ENCODE peak calls at places on chromosomes 4 and X, in nine cellular contexts. P is aorta, K is MM.1S, G is RWPE2, R is lung, A is PC-3, M is suprapubic skin, V is endothelial cell of umbilical vein, C is GM23248. E is an unnamed sample. For H3K9me3 and H3K4me1, the result is how much of the 10 kb centered on the place peaks cover.

GRCh38 chr4:27915822-27916221 is 1055.2 kb downstream of the STIM2 start:
- DNase-seq in P (no peak), C (no peak), A (no peak), M (no peak), V (no peak), K (no peak), G (no peak), R (no peak), E (no peak)

GRCh38 chrX:14125451-14125850 is 95.8 kb upstream of the GEMIN8 start:
- DNase-seq in C (no peak), A (no peak), R (no peak), P (no peak), M (no peak), K (no peak), G (no peak), V (no peak), E (no peak)

GRCh38 chrX:2192584-2193272 is 308.0 kb downstream of the DHRSX start:
- DNase-seq in P (no peak), G (no peak), M (no peak), K (no peak), A (no peak), C (no peak), R (no peak), V (no peak), E (no peak)

GRCh38 chr4:87807402-87807801 is 8.0 kb downstream of the IBSP start:
- DNase-seq in A (peak), M (no peak), V (no peak), P (no peak), C (peak), K (no peak), R (no peak), G (no peak), E (no peak)

GRCh38 chr4:3114377-3114776 is 39.9 kb downstream of the HTT start:
- DNase-seq in C (peak), M (no peak), P (no peak), A (no peak), K (no peak), G (no peak), V (no peak), R (no peak), E (no peak)

GRCh38 chrX:134484039-134484438 is 24.1 kb downstream of the HPRT1 start:
- DNase-seq in R (no peak), V (peak), K (peak), P (no peak), C (peak), A (peak), G (no peak), M (no peak), E (no peak)

GRCh38 chr4:64822405-64822804 is 413.2 kb upstream of the TECRL start:
- DNase-seq in V (no peak), K (no peak), P (no peak), M (no peak), A (no peak), G (no peak), R (no peak), C (no peak), E (no peak)

GRCh38 chr4:109631709-109632108 is 71.5 kb downstream of the CASP6 start:
- DNase-seq in G (no peak), V (no peak), P (no peak), K (no peak), M (no peak), C (peak), A (peak), R (no peak), E (no peak)

GRCh38 chr4:176242764-176243347 is 26.2 kb downstream of the ASB5 start:
- DNase-seq in V (no peak), R (no peak), G (no peak), K (no peak), M (no peak), P (no peak), A (no peak), C (no peak), E (no peak)

GRCh38 chr4:103092245-103092644 is 7.4 kb downstream of the BDH2 start:
- DNase-seq in M (no peak), R (no peak), P (no peak), C (peak), A (no peak), V (no peak), K (peak), G (no peak), E (no peak)

GRCh38 chr4:54872246-54872645 is 214.5 kb downstream of the KIT start:
- DNase-seq in C (peak), R (no peak), G (no peak), M (no peak), V (no peak), P (no peak), K (no peak), A (peak), E (no peak)

GRCh38 chr4:52198356-52198755 is 147.3 kb downstream of the SPATA18 start:
- DNase-seq in P (no peak), R (no peak), C (no peak), G (no peak), V (no peak), M (no peak), A (no peak), K (no peak), E (no peak)

GRCh38 chr4:158856852-158857251 is 88.0 kb downstream of the FNIP2 start:
- DNase-seq in C (peak), G (no peak), R (no peak), M (no peak), P (no peak), K (peak), V (peak), A (peak), E (no peak)

GRCh38 chr4:147309434-147309833 is 171.5 kb upstream of the EDNRA start:
- DNase-seq in G (no peak), K (no peak), R (no peak), M (no peak), V (no peak), P (no peak), A (no peak), C (no peak), E (no peak)

GRCh38 chr4:37693450-37694190 is 7.4 kb upstream of the RELL1 start:
- DNase-seq in G (no peak), K (no peak), P (no peak), A (peak), M (no peak), V (no peak), R (no peak), C (peak), E (no peak)

GRCh38 chrX:79161655-79162054 is 17.2 kb downstream of the GPR174 start:
- DNase-seq in P (no peak), A (no peak), M (no peak), R (no peak), C (no peak), G (no peak), V (no peak), K (peak), E (no peak)

GRCh38 chrX:103362504-103362903 is 6.2 kb downstream of the TCEAL9 start:
- DNase-seq in K (no peak), C (peak), M (no peak), P (no peak), A (peak), R (no peak), G (no peak), V (peak), E (no peak)

GRCh38 chrX:136063340-136064079 is 78.3 kb downstream of the SLC9A6 start:
- DNase-seq in M (no peak), C (peak), K (no peak), R (no peak), A (peak), V (no peak), P (no peak), G (no peak), E (peak)

GRCh38 chr4:159017323-159018036 is 85.4 kb upstream of the RAPGEF2 start:
- DNase-seq in V (no peak), R (no peak), M (no peak), C (no peak), A (no peak), K (no peak), P (no peak), G (no peak), E (no peak)

GRCh38 chrX:46574941-46575381 is 1.4 kb downstream of the CHST7 start:
- DNase-seq in M (no peak), C (peak), G (no peak), R (no peak), V (peak), P (no peak), A (no peak), K (peak), E (no peak)

GRCh38 chr4:37674446-37674845 is 11.7 kb downstream of the RELL1 start:
- DNase-seq in M (no peak), R (no peak), C (no peak), P (no peak), K (no peak), G (no peak), V (peak), A (no peak), E (no peak)

GRCh38 chr4:5712517-5712916 is 1.5 kb downstream of the EVC start:
- DNase-seq in R (no peak), V (no peak), K (peak), A (peak), G (no peak), M (no peak), P (no peak), C (peak), E (no peak)

GRCh38 chr4:86891785-86892638 is at the start of gene C4orf36:
- DNase-seq in K (peak), C (peak), R (peak), G (peak), A (peak), P (peak), V (peak), M (peak), E (peak)

GRCh38 chr4:130238121-130238520 is 1142.2 kb downstream of the C4orf33 start:
- DNase-seq in A (peak), P (no peak), K (no peak), C (no peak), M (no peak), G (no peak), V (peak), R (no peak), E (no peak)

GRCh38 chr4:92305148-92305877 is 1.5 kb downstream of the GRID2 start:
- DNase-seq in G (peak), M (no peak), V (peak), P (peak), R (peak), A (peak), C (peak), K (peak), E (peak)

GRCh38 chrX:30618160-30618765 is 35.0 kb upstream of the GK start:
- DNase-seq in G (no peak), R (no peak), K (no peak), M (no peak), P (no peak), V (no peak), C (peak), A (peak), E (no peak)

DNA sequence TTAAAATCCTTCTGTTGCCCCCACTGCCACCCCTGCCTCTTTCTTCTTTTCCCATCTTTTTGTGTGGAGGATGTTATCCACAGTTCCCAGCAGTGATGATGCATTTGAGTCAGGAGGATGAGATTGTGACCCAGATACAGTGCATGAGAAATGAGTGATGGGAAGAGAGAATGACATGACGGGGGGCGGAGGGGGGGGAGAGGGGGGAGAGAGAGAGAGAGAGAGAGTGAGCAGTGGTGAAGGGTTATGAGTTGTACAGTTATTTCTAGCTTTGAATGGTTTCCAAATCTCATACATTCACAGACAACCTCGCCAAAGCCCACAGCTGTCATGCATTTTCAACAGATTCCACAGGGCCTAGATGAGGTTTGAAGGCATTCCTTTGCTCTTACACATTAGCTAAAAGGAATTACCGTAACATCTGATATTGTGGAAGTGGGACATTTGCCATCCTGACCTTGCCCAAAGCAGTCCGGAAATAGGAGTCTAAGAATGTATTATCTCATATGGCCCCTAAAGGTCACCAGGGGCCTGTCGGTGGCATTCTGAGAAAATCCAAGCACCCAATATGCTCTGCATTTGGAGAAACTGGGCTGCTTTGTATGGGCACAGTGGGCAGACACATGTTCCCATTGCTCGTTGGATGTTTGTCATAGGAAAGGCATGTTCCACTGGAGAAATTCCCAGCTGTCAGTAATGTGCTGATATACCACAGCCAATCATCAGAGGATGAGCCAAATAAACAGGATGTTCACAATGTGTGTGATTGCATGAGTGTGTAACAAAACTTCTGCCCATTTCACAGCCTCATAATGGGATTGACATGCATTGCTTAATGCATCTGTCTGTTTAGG is 435.8 kb downstream of the SPRY1 start:
- DNase-seq in R (peak), A (peak), G (peak), P (peak), C (peak), M (peak), K (no peak), V (peak), E (peak)
- H3K27ac ChIP-seq in R (peak), A (peak), G (peak), P (peak), C (peak), M (peak), K (no peak), V (peak), E (peak)

DNA sequence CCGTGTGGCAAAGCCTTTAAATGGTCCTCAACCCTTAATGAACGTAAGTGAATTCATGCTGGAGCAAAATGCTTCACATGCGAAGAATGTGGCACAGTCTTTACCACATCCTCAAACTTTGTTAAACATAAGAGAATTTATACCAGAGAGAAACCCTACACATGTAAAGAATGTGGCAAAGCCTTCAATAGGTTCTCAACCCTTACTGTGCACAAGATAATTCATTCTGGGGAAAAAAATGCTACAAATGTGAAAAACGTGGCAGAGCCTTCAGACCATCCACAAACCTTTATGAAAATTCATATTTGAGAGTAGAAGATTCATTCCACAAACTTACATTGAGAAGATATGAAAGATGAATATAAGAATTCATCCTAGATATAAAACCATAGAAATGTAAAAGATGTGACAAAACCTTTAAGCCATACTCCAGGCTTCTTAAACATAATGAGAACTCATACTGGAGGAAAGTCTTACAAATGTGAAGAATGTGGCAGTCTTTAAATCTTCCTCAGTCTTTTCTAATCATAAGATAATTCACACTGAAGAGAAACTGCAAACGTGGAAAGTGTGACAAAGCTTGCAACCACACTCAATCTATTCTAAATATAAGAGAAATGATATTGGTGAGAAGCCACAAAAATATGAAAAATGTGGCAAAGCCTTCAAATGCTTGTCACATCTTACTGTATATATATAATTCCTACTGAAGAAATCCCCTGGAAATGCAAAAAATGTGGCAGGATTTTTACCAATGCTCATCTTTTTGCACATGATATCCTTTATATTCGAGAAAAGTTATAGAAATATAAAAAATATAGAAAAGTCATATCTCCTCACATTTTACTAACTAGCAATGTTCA is 36.9 kb downstream of the ZNF141 start:
- DNase-seq in R (no peak), G (no peak), K (no peak), V (no peak), A (no peak), P (no peak), C (no peak), M (no peak), E (no peak)
- H3K9me3 ChIP-seq in R (under half), G (half or more), K (under half), V (under half), A (half or more), P (under half), C (under half), M (half or more), E (half or more)

GRCh38 chr4:15398001-15398400 is 29.8 kb upstream of the C1QTNF7 start:
- DNase-seq in C (peak), A (no peak), M (no peak), K (no peak), R (no peak), V (no peak), P (no peak), G (no peak), E (no peak)

GRCh38 chr4:15402146-15402545 is 25.7 kb upstream of the C1QTNF7 start:
- DNase-seq in P (no peak), M (no peak), R (no peak), C (peak), G (no peak), K (no peak), V (no peak), A (no peak), E (no peak)

GRCh38 chr4:15400911-15401671 is 26.7 kb upstream of the C1QTNF7 start:
- DNase-seq in A (peak), C (peak), M (peak), P (peak), R (peak), V (no peak), G (peak), K (peak), E (peak)

GRCh38 chr4:15398732-15399131 is 29.1 kb upstream of the C1QTNF7 start:
- DNase-seq in K (no peak), C (no peak), R (no peak), M (no peak), V (no peak), G (no peak), P (no peak), A (no peak), E (no peak)

GRCh38 chr4:15400276-15400675 is 27.6 kb upstream of the C1QTNF7 start:
- DNase-seq in P (no peak), C (no peak), K (no peak), R (no peak), M (no peak), G (no peak), A (no peak), V (no peak), E (no peak)
- H3K4me1 ChIP-seq in P (under half), C (under half), K (under half), R (under half), M (under half), G (under half), A (under half), V (under half), E (under half)

GRCh38 chr4:68410149-68410548 is 37.1 kb upstream of the TMPRSS11E start:
- DNase-seq in C (no peak), A (no peak), M (no peak), V (no peak), G (no peak), P (no peak), R (no peak), K (no peak), E (no peak)

GRCh38 chr4:68410643-68411042 is 36.6 kb upstream of the TMPRSS11E start:
- DNase-seq in G (no peak), P (no peak), C (no peak), K (no peak), R (no peak), A (no peak), M (no peak), V (no peak), E (no peak)

GRCh38 chr4:68407868-68408190 is 39.4 kb upstream of the TMPRSS11E start:
- DNase-seq in A (no peak), R (no peak), V (no peak), G (no peak), P (no peak), C (no peak), M (no peak), K (no peak), E (no peak)

GRCh38 chr4:68404153-68404552 is 43.1 kb upstream of the TMPRSS11E start:
- DNase-seq in A (no peak), K (no peak), G (no peak), R (no peak), M (no peak), P (no peak), V (no peak), C (no peak), E (no peak)

GRCh38 chr4:68406479-68406859 is 40.8 kb upstream of the TMPRSS11E start:
- DNase-seq in G (no peak), C (no peak), A (no peak), M (no peak), R (no peak), V (no peak), P (no peak), K (no peak), E (no peak)
- H3K27ac ChIP-seq in G (no peak), C (no peak), A (no peak), M (no peak), R (no peak), V (no peak), P (no peak), K (no peak), E (no peak)

E was measured in right atrium auricular region.